ENCODE peak calls at places on chromosomes 1 and 21, in seven cellular contexts. Z is K562, I is Caco-2, T is foreskin fibroblast, F is cardiac muscle cell, V is mammary epithelial cell, O is WTC11. D is an unnamed sample.

GRCh38 chr1:244841274-244841927 is 5.9 kb downstream of the COX20 start:
- DNase-seq in O (no peak), I (no peak), F (no peak), V (no peak), T (no peak), Z (no peak), D (no peak)

GRCh38 chr1:232029297-232029696 is 402.7 kb downstream of the DISC1 start:
- DNase-seq in O (no peak), V (no peak), F (peak), Z (no peak), I (no peak), T (no peak), D (no peak)

GRCh38 chr1:21313146-21313885 is 23.1 kb upstream of the ECE1 start:
- DNase-seq in Z (no peak), T (peak), O (no peak), V (no peak), F (no peak), I (no peak), D (no peak)

GRCh38 chr1:203454986-203455471 is 20.6 kb upstream of the PRELP start:
- DNase-seq in F (no peak), T (no peak), V (no peak), O (no peak), Z (no peak), I (no peak), D (no peak)

GRCh38 chr1:27394925-27395324 is 2.5 kb downstream of the GPR3 start:
- DNase-seq in O (no peak), T (no peak), V (no peak), F (no peak), I (no peak), Z (no peak), D (no peak)

GRCh38 chr21:26846036-26846931 is 1.1 kb upstream of the ADAMTS1 start:
- DNase-seq in T (peak), Z (no peak), I (no peak), V (peak), O (peak), F (peak), D (no peak)

GRCh38 chr1:154994269-154994977 is 1.0 kb downstream of the LENEP start:
- DNase-seq in I (no peak), V (no peak), O (no peak), F (no peak), T (no peak), Z (no peak), D (no peak)

GRCh38 chr1:189033171-189033570 is 1444.5 kb downstream of the BRINP3 start:
- DNase-seq in V (no peak), T (no peak), Z (no peak), O (no peak), F (no peak), I (no peak), D (no peak)

GRCh38 chr1:96559181-96559580 is 162.4 kb upstream of the PTBP2 start:
- DNase-seq in F (peak), O (no peak), V (no peak), T (no peak), I (no peak), Z (no peak), D (no peak)

GRCh38 chr1:94982403-94982802 is 55.5 kb upstream of the CNN3 start:
- DNase-seq in T (no peak), F (peak), Z (no peak), I (no peak), V (no peak), O (no peak), D (no peak)

GRCh38 chr21:46158666-46159300 is 3.4 kb upstream of the FTCD start:
- DNase-seq in Z (no peak), O (no peak), T (no peak), I (no peak), V (no peak), F (no peak), D (no peak)

GRCh38 chr1:6918908-6919511 is 133.8 kb downstream of the CAMTA1 start:
- DNase-seq in O (no peak), T (no peak), Z (no peak), F (no peak), I (no peak), V (peak), D (no peak)

GRCh38 chr1:42380617-42381423 is at the start of gene RIMKLA:
- DNase-seq in O (peak), T (no peak), I (peak), V (no peak), F (peak), Z (peak), D (no peak)
- TF ChIP-seq CTCF in O (no peak), T (no peak), I (no peak), V (no peak), F (no peak), Z (no peak), D (no peak)

GRCh38 chr1:85490270-85490669 is 25.3 kb upstream of the DDAH1 start:
- DNase-seq in Z (no peak), O (no peak), V (no peak), I (no peak), F (no peak), T (no peak), D (no peak)

GRCh38 chr1:85494074-85494956 is 29.4 kb upstream of the DDAH1 start:
- DNase-seq in I (no peak), V (no peak), Z (no peak), F (no peak), O (no peak), T (no peak), D (no peak)

GRCh38 chr1:85495556-85495955 is 30.6 kb upstream of the DDAH1 start:
- DNase-seq in F (no peak), I (no peak), O (no peak), V (peak), T (no peak), Z (no peak), D (no peak)

GRCh38 chr1:85496881-85497582 is 32.1 kb upstream of the DDAH1 start:
- DNase-seq in V (no peak), I (no peak), F (no peak), T (no peak), Z (no peak), O (no peak), D (no peak)

DNA sequence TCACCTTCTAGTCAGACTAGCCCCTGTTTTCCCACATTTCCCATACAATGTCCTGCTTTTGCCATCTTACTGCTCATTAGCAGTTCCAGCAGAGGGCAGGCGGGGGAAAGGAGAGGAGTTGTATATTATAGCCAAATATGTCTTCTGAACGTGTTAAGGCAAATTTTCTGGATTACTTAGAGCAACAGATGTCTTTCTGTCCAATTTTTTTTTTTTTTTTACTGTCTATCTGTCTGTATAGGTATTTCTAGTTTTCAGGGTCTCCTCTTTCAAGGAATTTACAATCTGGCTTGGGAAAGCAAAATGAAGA is 30.0 kb upstream of the DDAH1 start:
- DNase-seq in T (no peak), O (no peak), I (no peak), F (peak), Z (no peak), V (peak), D (no peak)
- TF ChIP-seq CTCF in T (peak), O (no peak), I (no peak), F (peak), Z (peak), V (peak), D (no peak)

GRCh38 chr1:216612291-216612690 is 110.9 kb downstream of the ESRRG start:
- DNase-seq in Z (no peak), T (no peak), O (no peak), I (no peak), F (no peak), V (no peak), D (no peak)

GRCh38 chr1:216617081-216617480 is 106.1 kb downstream of the ESRRG start:
- DNase-seq in V (no peak), T (no peak), Z (no peak), O (no peak), F (no peak), I (no peak), D (no peak)

GRCh38 chr1:216616425-216616824 is 106.8 kb downstream of the ESRRG start:
- DNase-seq in I (no peak), F (no peak), Z (no peak), T (no peak), V (no peak), O (no peak), D (no peak)

GRCh38 chr1:216614011-216614934 is 109.0 kb downstream of the ESRRG start:
- DNase-seq in V (no peak), Z (no peak), O (no peak), T (no peak), F (no peak), I (no peak), D (no peak)
- TF ChIP-seq CTCF in V (no peak), Z (no peak), O (no peak), T (no peak), F (no peak), I (no peak), D (no peak)

DNA sequence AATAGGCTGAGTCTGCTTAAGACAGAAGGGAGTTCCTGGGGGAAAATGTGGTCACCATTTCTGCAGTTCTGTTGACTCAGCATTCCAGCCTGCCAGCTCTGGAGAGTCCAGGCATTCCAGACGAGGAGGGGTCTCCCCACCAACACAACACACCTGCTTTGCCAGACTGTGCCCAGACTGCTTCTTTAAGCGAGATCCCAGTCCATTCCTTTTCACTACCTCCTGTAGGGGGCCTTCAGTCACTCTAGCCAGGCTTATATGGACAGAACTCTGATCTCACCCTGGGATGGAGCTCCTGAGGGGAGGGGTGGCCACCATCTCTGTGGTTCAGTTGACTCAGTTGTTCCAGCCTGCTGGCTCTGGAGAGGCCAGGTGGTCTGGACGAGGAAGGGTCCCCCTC is 48.5 kb downstream of the UBE2U start:
- DNase-seq in O (no peak), I (no peak), Z (no peak), F (no peak), T (no peak), V (no peak), D (no peak)
- TF ChIP-seq CTCF in O (no peak), I (no peak), Z (no peak), F (peak), T (peak), V (peak), D (no peak)

DNA sequence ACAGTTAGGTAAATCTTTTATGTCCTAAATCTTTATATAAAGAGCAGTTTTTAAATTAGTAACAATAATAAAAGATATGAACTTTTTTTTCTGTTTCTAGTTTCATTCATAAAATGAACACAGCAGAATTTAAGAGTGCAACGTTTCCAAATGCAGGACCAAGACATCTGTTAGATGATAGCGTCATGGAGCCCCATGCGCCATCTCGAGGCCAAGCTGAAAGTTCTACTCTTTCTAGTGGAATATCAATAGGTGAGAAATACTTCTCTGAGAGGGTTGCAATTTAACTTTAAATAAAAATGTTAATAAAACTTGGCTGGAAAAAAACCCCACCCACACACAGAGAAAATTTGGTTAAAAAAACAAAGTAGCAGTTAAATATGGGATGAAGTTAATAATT is 15.0 kb upstream of the ANGPTL1 start:
- DNase-seq in O (no peak), F (no peak), Z (no peak), V (no peak), T (no peak), I (no peak), D (no peak)
- TF ChIP-seq CTCF in O (no peak), F (no peak), Z (peak), V (no peak), T (no peak), I (no peak), D (peak)

DNA sequence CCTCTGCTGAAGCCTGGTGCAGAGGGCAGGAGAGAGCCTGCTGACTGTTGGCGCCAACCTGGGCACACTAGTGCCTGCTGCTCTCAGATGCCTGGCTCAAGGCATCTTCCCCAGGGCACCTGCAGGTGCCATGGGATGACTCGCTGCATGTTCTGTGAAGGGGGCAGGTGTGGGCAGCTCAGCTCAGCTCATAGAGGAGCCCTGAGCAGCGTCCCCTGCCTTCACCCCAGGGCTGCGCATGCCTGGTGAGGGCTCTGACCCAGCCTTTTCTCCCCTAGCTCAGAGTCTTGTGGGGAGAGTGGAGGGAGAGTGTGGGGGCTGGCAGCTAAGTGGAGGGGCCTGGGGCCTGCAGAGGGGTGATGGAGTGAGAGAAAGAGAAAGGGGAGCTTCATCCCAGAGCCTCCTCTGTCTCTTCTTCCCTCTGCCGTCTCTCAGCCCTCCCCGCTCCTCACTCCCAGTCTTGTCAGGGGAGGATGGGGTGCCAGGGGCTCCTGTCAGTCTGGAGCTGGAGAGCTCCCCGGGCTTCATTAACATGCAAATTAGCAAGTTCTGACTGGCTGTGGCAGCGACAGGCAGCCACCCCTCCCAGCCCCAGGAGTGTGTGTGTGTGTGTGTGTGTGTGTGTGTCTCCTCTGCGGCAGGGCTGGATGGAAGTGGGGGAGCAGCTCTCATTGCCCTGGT is 33.8 kb downstream of the FOXO6 start:
- DNase-seq in T (no peak), O (peak), I (no peak), V (peak), F (peak), Z (peak), D (no peak)
- TF ChIP-seq CTCF in T (no peak), O (no peak), I (no peak), V (no peak), F (no peak), Z (no peak), D (no peak)

DNA sequence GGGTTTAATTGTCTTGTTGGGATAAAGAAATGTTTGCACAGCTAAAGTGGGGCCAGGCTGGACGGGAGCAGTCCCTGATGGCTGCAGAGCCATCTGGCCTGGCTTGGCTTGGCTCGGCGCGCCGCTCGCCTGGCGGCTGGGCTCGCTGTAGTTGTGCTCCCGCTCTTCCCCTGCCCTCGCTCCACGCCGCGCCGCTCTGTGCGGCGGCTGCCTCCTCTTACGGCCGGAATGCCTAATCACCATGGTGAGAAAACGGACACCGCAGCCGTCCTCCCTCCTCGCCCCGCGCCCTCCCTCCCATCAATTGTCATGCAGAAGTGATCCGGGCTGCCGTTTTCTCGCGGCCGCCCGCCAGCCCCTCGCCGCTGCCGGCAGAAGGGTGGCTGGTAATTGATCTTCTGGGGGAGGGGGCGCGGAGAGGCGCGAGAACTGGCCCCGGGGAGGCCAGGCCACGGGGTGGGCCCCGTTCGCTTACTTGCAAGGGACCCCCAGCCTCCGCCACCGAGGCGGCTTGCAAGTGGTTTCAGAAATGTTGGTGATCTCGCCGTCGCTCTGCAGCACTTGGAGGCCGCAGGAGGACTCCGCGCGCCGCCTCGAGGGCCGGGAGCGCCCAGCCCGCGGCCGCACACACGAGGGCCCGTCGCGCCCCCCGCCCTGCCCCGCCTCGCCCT is 12.4 kb downstream of the RNF220 start:
- DNase-seq in I (no peak), O (peak), T (no peak), Z (no peak), V (no peak), F (peak), D (no peak)
- TF ChIP-seq CTCF in I (no peak), O (no peak), T (no peak), Z (no peak), V (no peak), F (no peak), D (no peak)

GRCh38 chr1:39129514-39129913 is 75.0 kb upstream of the MACF1 start:
- DNase-seq in O (no peak), Z (no peak), V (peak), F (peak), T (no peak), I (no peak), D (no peak)
- TF ChIP-seq CTCF in O (no peak), Z (peak), V (peak), F (peak), T (peak), I (no peak), D (peak)

DNA sequence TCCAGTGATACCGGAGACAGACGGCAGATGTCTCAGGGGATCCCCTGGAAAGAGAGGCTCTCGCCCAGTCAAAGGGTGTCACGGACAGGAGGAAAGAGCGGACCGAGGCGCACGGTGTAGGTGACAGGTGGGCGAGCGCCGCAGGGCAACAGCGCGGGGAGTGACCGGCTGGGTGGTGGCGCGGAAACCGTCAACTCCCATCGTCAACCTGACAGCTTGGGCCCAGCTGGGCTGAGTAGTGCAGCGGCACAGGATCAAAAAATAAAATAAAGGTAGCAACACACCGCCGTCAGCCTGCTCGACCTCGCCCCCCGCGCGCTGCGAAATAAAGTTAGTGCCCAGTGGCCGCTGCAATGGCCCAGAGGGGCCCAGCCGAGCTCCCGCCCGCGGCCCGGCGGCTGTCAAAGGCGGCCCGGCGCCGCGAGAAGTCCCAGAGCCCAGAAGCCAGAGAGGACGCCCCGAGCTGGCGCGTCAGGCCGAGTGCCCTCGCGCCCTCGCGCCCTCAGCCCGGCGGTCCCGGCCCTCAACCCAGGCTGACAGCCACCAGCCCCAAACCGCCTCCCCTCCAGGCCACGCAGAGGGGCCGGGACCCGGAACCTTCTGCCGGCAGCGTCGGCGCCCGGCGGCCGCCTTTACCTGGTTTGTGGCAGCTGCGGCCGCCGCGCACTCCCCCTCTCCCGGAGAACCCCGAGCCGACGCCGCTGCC is at the start of gene LYST:
- DNase-seq in O (peak), I (peak), V (peak), F (peak), Z (peak), T (peak), D (no peak)
- TF ChIP-seq CTCF in O (no peak), I (no peak), V (peak), F (peak), Z (peak), T (peak), D (peak)

DNA sequence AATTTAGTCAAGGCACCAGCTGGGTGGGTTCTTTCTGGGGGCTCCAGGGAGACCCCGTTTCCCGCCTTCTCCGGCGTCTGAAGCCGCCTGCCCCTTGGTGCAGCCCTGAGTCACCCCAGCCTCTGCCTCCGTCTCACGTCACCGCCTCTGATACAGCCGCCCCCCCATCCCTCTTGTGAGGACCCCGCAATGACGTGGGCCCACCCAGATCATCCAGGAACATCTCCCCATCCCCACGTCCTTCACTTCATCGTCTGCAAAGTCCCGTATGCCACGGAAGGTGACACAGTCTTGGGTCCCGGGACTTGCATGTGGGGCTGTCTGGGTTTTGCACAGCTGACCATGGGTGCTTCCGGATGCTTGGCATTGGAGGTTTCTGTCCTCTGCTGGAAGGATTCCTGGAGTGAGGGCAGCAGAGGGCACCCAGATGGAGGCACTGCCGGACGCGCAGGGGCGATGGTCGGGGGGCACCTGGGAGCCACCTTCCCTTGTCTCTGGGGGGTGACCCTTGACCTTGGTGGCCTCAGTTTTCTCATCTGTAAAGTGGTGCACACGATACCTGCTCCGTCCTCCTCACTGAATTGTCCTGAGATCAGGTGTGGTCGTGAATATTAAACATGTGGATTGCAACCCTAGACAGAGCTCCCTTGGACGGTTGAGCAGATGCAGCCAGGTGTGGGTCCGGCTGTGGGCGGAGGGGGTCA is 58.8 kb downstream of the PRKCZ start:
- DNase-seq in T (no peak), O (no peak), F (no peak), Z (no peak), I (no peak), V (no peak), D (no peak)
- TF ChIP-seq CTCF in T (no peak), O (no peak), F (no peak), Z (no peak), I (no peak), V (no peak), D (no peak)